ENCODE peak calls at places on chromosomes 13 and 19, in four cellular contexts. T, P, U and D are unnamed samples.

GRCh38 chr19:571127-571974 is 1.0 kb upstream of the BSG start:
- DNase-seq in P (peak; percentile 43), U (peak; percentile 68), T (no peak), D (peak; percentile 58)

GRCh38 chr13:111043575-111043982 is 71.5 kb upstream of the ARHGEF7 start:
- DNase-seq in T (no peak), P (no peak), U (no peak), D (no peak)

GRCh38 chr13:34247596-34247995 is 429.6 kb downstream of the RFC3 start:
- DNase-seq in T (no peak), U (no peak), P (no peak), D (no peak)

GRCh38 chr13:50016421-50016820 is 1.2 kb downstream of the KCNRG start:
- DNase-seq in P (no peak), T (no peak), U (no peak), D (no peak)

GRCh38 chr13:25988655-25989054 is 63.2 kb downstream of the SHISA2 start:
- DNase-seq in U (no peak), T (no peak), P (no peak), D (no peak)

GRCh38 chr13:46374710-46375109 is 12.3 kb downstream of the RUBCNL start:
- DNase-seq in P (no peak), T (no peak), U (no peak), D (no peak)

GRCh38 chr19:959935-960502 is 24.1 kb upstream of the WDR18 start:
- DNase-seq in T (no peak), U (no peak), P (no peak), D (no peak)

GRCh38 chr19:33676999-33677665 is 55.4 kb downstream of the CHST8 start:
- DNase-seq in U (no peak), T (no peak), P (peak; percentile 10), D (no peak)

GRCh38 chr13:84433024-84433423 is 550.8 kb upstream of the SLITRK1 start:
- DNase-seq in U (no peak), T (no peak), P (no peak), D (no peak)

GRCh38 chr19:7494416-7495098 is 5.7 kb upstream of the PEX11G start:
- DNase-seq in P (peak; percentile 32), U (no peak), T (no peak), D (no peak)

GRCh38 chr13:25574437-25575426 is 203.0 kb downstream of the ATP8A2 start:
- DNase-seq in P (peak; percentile 81), U (peak; percentile 79), T (peak; percentile 68), D (peak; percentile 60)

GRCh38 chr13:40993119-40993518 is 26.0 kb downstream of the ELF1 start:
- DNase-seq in P (no peak), T (no peak), U (peak; percentile 26), D (no peak)

GRCh38 chr13:24613128-24613527 is 67.1 kb upstream of the ATP12A start:
- DNase-seq in P (no peak), U (no peak), T (no peak), D (no peak)

GRCh38 chr19:51799311-51799997 is 4.5 kb downstream of the FPR3 start:
- DNase-seq in T (peak; percentile 37), U (peak; percentile 58), P (peak; percentile 39), D (peak; percentile 31)

GRCh38 chr13:41546372-41547252 is 89.3 kb downstream of the RGCC start:
- DNase-seq in P (no peak), U (no peak), T (no peak), D (no peak)

GRCh38 chr19:2274937-2275535 is 6.9 kb downstream of the PEAK3 start:
- DNase-seq in T (no peak), U (peak; percentile 80), P (peak; percentile 69), D (peak; percentile 81)

GRCh38 chr13:40302351-40302750 is 364.1 kb downstream of the FOXO1 start:
- DNase-seq in T (no peak), U (no peak), P (no peak), D (no peak)

GRCh38 chr13:32045963-32046785 is 14.6 kb downstream of the FRY start:
- DNase-seq in T (no peak), U (no peak), P (no peak), D (peak; percentile 32)

GRCh38 chr13:110625771-110626321 is 10.5 kb downstream of the NAXD start:
- DNase-seq in U (peak; percentile 85), P (peak; percentile 77), T (no peak), D (no peak)

GRCh38 chr19:5054551-5055456 is 85.9 kb downstream of the KDM4B start:
- DNase-seq in T (no peak), U (no peak), P (no peak), D (peak; percentile 62)

GRCh38 chr19:48194041-48194871 is 23.8 kb downstream of the ZSWIM9 start:
- DNase-seq in T (no peak), U (no peak), P (no peak), D (no peak)

GRCh38 chr13:99746857-99747710 is 224.5 kb downstream of the ZIC5 start:
- DNase-seq in T (no peak), U (no peak), P (no peak), D (no peak)

GRCh38 chr13:109465151-109465550 is 321.2 kb downstream of the IRS2 start:
- DNase-seq in T (no peak), P (no peak), U (no peak), D (no peak)

GRCh38 chr13:40026174-40026585 is 370.7 kb downstream of the COG6 start:
- DNase-seq in T (no peak), U (no peak), P (no peak), D (no peak)

GRCh38 chr19:2722541-2723344 is 1.6 kb upstream of the DIRAS1 start:
- DNase-seq in U (peak; percentile 35), T (no peak), P (peak; percentile 78), D (peak; percentile 86)

GRCh38 chr19:55913643-55914268 is 18.4 kb downstream of the NLRP13 start:
- DNase-seq in U (no peak), P (no peak), T (no peak), D (no peak)

GRCh38 chr19:41203371-41203770 is 10.4 kb downstream of the CYP2S1 start:
- DNase-seq in U (no peak), T (no peak), P (no peak), D (no peak)

GRCh38 chr19:29668746-29669609 is 3.7 kb downstream of the PLEKHF1 start:
- DNase-seq in P (no peak), U (no peak), T (no peak), D (no peak)

GRCh38 chr19:1102407-1103106 is 1.2 kb upstream of the GPX4 start:
- DNase-seq in U (peak; percentile 64), T (no peak), P (peak; percentile 64), D (peak; percentile 84)

GRCh38 chr19:46813570-46814358 is 25.4 kb upstream of the SLC1A5 start:
- DNase-seq in U (peak; percentile 61), P (peak; percentile 92), T (peak; percentile 83), D (peak; percentile 86)

DNA sequence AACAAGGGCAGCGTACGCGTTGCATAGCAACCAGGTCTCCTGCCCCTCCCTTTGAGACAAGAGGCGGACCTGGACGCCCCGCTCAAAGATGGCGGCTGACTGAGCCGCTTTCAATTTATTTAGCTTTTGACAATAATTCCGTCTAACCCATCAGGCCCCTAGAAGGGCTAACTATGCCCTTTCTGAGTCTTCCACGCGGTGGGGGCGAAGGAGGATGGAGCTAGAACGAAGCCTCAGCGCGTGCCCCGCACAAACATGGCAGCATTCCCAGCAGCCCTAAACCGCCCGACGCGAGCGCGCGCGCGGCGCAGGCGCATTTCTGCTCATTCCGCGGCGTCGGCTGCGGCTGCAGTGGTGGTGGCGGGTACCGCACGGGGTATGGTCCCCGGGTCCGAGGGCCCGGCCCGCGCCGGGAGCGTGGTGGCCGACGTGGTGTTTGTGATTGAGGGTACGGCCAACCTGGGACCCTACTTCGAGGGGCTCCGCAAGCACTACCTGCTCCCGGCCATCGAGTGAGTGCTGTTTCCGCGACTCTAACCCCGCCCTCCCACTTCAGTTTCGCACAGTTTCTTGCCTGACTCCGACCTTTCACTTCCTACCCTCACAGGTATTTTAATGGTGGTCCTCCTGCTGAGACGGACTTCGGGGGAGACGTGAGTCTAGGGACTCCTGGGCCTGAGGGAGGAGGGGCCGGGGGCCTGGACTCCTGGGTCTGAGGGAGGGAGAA is at the start of gene MED25:
- DNase-seq in U (peak; percentile 87), T (peak; percentile 72), P (peak; percentile 86), D (peak; percentile 82)
- TF ChIP-seq CTCF in U (peak; percentile 24), T (peak; percentile 25), P (peak; percentile 37), D (peak; percentile 65)

DNA sequence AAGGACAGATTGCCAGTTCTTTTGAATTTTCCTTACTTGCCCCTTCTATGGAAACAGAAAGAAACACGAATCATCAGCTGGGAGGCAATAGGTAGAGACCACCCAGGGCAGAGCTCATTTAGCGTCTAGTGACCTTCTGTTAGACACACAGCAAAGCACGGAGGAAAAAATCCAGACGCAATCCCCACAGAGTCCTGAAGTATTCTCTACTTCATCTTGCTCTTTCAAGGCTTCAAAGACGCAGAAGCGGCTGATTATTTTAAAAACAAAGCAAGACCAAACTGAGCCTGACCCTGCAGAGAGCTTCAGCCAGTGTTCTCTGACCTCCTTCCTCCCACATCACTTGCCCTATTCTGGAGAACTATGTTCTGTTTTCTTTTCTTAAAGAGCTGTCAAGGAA is 674.5 kb upstream of the SGCG start:
- DNase-seq in U (no peak), P (no peak), T (no peak), D (no peak)
- H3K4me3 ChIP-seq in U (no peak overlapping the region), P (no peak overlapping the region), T (no peak overlapping the region), D (no peak overlapping the region)

GRCh38 chr13:29494520-29494919 is 101.0 kb downstream of the SLC7A1 start:
- DNase-seq in U (no peak), P (no peak), T (no peak), D (no peak)

GRCh38 chr13:29493796-29494195 is 101.7 kb downstream of the SLC7A1 start:
- DNase-seq in U (no peak), T (no peak), P (no peak), D (no peak)

GRCh38 chr13:29498426-29499040 is 97.0 kb downstream of the SLC7A1 start:
- DNase-seq in P (no peak), T (no peak), U (no peak), D (no peak)

GRCh38 chr13:29497137-29497654 is 98.3 kb downstream of the SLC7A1 start:
- DNase-seq in T (peak; percentile 35), P (no peak), U (peak; percentile 30), D (peak; percentile 60)

DNA sequence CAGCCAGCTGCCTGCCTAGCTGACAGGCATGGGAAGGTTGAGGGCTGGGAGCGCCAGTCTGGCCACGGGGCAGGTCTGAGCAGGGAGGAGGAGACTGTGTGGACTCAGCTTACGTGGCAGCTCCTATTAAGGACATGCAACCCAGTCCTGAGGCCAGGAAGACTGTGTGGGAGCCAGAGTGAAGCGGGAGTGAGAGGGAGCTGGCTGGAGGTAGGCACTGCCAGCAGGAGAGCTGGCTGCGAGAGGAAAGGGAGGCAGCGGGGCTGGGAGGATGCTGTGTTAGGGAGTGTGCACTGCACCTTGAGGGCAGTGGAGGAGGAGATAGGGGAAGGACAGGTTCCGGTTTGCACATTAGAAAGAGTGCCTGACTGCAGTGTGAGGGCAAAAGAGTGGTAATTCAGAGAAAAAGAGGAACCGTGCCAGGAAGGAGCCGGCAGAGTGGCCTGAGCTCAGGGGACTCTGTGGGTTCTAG is 99.2 kb downstream of the SLC7A1 start:
- DNase-seq in P (peak; percentile 52), T (no peak), U (no peak), D (peak; percentile 47)
- TF ChIP-seq EP300 in P (no peak), T (no peak), U (no peak), D (no peak)

DNA sequence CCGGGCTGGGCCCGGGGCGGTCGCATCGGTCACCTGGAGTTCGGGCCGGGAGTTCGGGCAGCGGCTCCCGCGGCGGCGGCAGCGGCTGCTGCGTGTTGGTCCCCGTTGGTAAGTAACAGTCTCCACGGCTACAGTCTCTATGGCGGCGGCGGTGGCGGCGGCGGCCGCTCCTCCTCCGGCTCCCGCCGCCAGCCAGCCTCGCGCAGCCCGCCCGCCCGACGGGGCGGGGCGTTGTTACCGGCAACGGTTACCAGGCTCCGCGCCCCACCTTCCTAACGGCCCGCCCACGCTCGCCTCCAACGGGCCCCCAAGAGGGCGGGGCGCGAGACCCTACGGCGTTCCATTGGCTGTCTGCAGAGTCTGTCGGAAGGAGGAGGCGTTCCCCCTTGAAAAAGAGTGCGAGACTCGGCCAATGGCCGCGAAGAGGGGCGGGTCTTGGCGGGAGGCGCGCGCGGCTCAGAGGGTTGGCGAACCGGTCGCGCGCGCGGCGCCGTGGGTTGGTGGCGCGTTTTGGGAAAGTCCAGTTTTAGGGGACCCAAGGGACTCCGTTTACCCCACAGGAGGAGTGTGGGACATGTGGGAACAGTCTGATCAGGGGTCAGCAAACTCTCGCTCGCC is at the start of gene RFX2:
- DNase-seq in U (peak; percentile 99), P (peak; percentile 99), T (peak; percentile 97), D (peak; percentile 99)
- TF ChIP-seq CTCF in U (no peak), P (no peak), T (no peak), D (no peak)